ENCODE peak calls at places on chromosomes 13 and 19, in seven cellular contexts. K is activated CD4-positive, alpha-beta T cell treated with anti-CD3 and anti-CD28 coated beads, Interleukin-2, amount 50 U/mL, for 48 hours; A is Panc1; B is stimulated activated CD4-positive, alpha-beta T cell treated with anti-CD3 and anti-CD28 coated beads, Interleukin-1b, Interleukin-23, amount 100 ng/mL, for 4 hours; M is GM20000; Z is NCI-H1436; Y is ELF-1. D is an unnamed sample.
A peak's percentile ranks its signal among the peaks of the same experiment; 100 is the strongest.

GRCh38 chr19:55086730-55087541 is 11.3 kb downstream of the EPS8L1 start:
- DNase-seq in K (peak; percentile 68), A (no peak), B (peak; percentile 50), M (peak; percentile 86), Z (peak; percentile 94), Y (peak; percentile 98), D (no peak)

GRCh38 chr19:412356-413355 is 3.7 kb upstream of the C2CD4C start:
- DNase-seq in K (no peak), A (no peak), B (no peak), M (no peak), Z (no peak), Y (peak; percentile 73), D (no peak)

GRCh38 chr19:16661480-16662034 is 618 bp downstream of the TMEM38A start:
- DNase-seq in K (no peak), A (no peak), B (no peak), M (peak; percentile 45), Z (no peak), Y (peak; percentile 4), D (no peak)

GRCh38 chr19:53644061-53644816 is 12.4 kb downstream of the DPRX start:
- DNase-seq in K (no peak), A (no peak), B (no peak), M (no peak), Z (no peak), Y (no peak), D (no peak)

GRCh38 chr13:77388944-77389616 is 62.2 kb upstream of the MYCBP2 start:
- DNase-seq in K (peak; percentile 25), A (no peak), B (no peak), M (no peak), Z (no peak), Y (no peak), D (no peak)

GRCh38 chr19:9916719-9917118 is 19.6 kb downstream of the OLFM2 start:
- DNase-seq in K (no peak), A (no peak), B (no peak), M (no peak), Z (no peak), Y (no peak), D (no peak)

GRCh38 chr13:93862259-93862658 is 617.2 kb downstream of the DCT start:
- DNase-seq in K (no peak), A (no peak), B (no peak), M (no peak), Z (no peak), Y (no peak), D (no peak)

GRCh38 chr19:54324071-54324470 is 11.1 kb upstream of the LILRA5 start:
- DNase-seq in K (no peak), A (no peak), B (no peak), M (no peak), Z (no peak), Y (no peak), D (no peak)

GRCh38 chr19:1045247-1045603 is 5.3 kb downstream of the ABCA7 start:
- DNase-seq in K (peak; percentile 74), A (no peak), B (peak; percentile 41), M (peak; percentile 75), Z (peak; percentile 37), Y (peak; percentile 93), D (no peak)

GRCh38 chr19:39031368-39032163 is 783 bp downstream of the FBXO27 start:
- DNase-seq in K (peak; percentile 92), A (peak; percentile 100), B (peak; percentile 77), M (peak; percentile 93), Z (peak; percentile 74), Y (peak; percentile 98), D (peak; percentile 43)

GRCh38 chr19:34155686-34156085 is 16.6 kb upstream of the LSM14A start:
- DNase-seq in K (no peak), A (no peak), B (no peak), M (no peak), Z (no peak), Y (no peak), D (no peak)

GRCh38 chr13:45269204-45269603 is 68.4 kb upstream of the KCTD4 start:
- DNase-seq in K (no peak), A (no peak), B (no peak), M (no peak), Z (no peak), Y (peak; percentile 5), D (no peak)

GRCh38 chr19:18464646-18465045 is 26.7 kb upstream of the ISYNA1 start:
- DNase-seq in K (no peak), A (no peak), B (no peak), M (no peak), Z (no peak), Y (no peak), D (no peak)

GRCh38 chr19:45895519-45895972 is 6.9 kb downstream of the MYPOP start:
- DNase-seq in K (no peak), A (no peak), B (no peak), M (no peak), Z (no peak), Y (no peak), D (no peak)

GRCh38 chr13:56314755-56315154 is 826.0 kb upstream of the PRR20A start:
- DNase-seq in K (no peak), A (no peak), B (no peak), M (no peak), Z (no peak), Y (no peak), D (no peak)

GRCh38 chr13:77360032-77360431 is 33.1 kb upstream of the MYCBP2 start:
- DNase-seq in K (no peak), A (no peak), B (no peak), M (no peak), Z (no peak), Y (no peak), D (no peak)

GRCh38 chr19:46718157-46718933 is 1.4 kb upstream of the PRKD2 start:
- DNase-seq in K (peak; percentile 64), A (no peak), B (no peak), M (peak; percentile 73), Z (no peak), Y (no peak), D (peak; percentile 33)

GRCh38 chr13:95083758-95084157 is 217.5 kb downstream of the ABCC4 start:
- DNase-seq in K (no peak), A (no peak), B (no peak), M (no peak), Z (no peak), Y (no peak), D (no peak)

GRCh38 chr19:2575734-2576481 is 100.0 kb downstream of the GADD45B start:
- DNase-seq in K (no peak), A (no peak), B (no peak), M (no peak), Z (peak; percentile 44), Y (no peak), D (no peak)

GRCh38 chr13:21557995-21558394 is 46.0 kb downstream of the MICU2 start:
- DNase-seq in K (no peak), A (no peak), B (no peak), M (no peak), Z (no peak), Y (peak; percentile 28), D (no peak)

GRCh38 chr13:39942901-39943273 is 287.4 kb downstream of the COG6 start:
- DNase-seq in K (peak; percentile 74), A (peak; percentile 55), B (peak; percentile 60), M (peak; percentile 74), Z (peak; percentile 22), Y (peak; percentile 88), D (peak; percentile 56)

GRCh38 chr19:39997595-39998216 is 846 bp downstream of the ZNF546 start:
- DNase-seq in K (peak; percentile 31), A (no peak), B (no peak), M (peak; percentile 11), Z (no peak), Y (no peak), D (no peak)

GRCh38 chr19:33420821-33421220 is 47.3 kb downstream of the CEBPG start:
- DNase-seq in K (no peak), A (no peak), B (no peak), M (no peak), Z (no peak), Y (no peak), D (no peak)

GRCh38 chr13:73040479-73040878 is 18.3 kb upstream of the KLF5 start:
- DNase-seq in K (no peak), A (no peak), B (no peak), M (no peak), Z (no peak), Y (no peak), D (no peak)

GRCh38 chr13:30915691-30916541 is 9.8 kb downstream of the MEDAG start:
- DNase-seq in K (no peak), A (no peak), B (no peak), M (no peak), Z (no peak), Y (no peak), D (no peak)

GRCh38 chr19:2524840-2525723 is 49.2 kb downstream of the GADD45B start:
- DNase-seq in K (no peak), A (no peak), B (no peak), M (no peak), Z (no peak), Y (peak; percentile 74), D (no peak)

GRCh38 chr13:26971990-26972888 is 199.4 kb downstream of the USP12 start:
- DNase-seq in K (peak; percentile 25), A (no peak), B (no peak), M (peak; percentile 23), Z (no peak), Y (peak; percentile 76), D (no peak)

GRCh38 chr13:91722267-91722884 is 324.0 kb downstream of the GPC5 start:
- DNase-seq in K (no peak), A (no peak), B (no peak), M (no peak), Z (no peak), Y (no peak), D (no peak)

GRCh38 chr13:41384749-41385503 is 72.4 kb upstream of the RGCC start:
- DNase-seq in K (no peak), A (no peak), B (no peak), M (no peak), Z (no peak), Y (peak; percentile 13), D (no peak)

GRCh38 chr19:45825263-45825605 is 10.1 kb upstream of the RSPH6A start:
- DNase-seq in K (no peak), A (no peak), B (no peak), M (no peak), Z (no peak), Y (no peak), D (no peak)